ENCODE peak calls at places on chromosomes 7 and 10, in five cellular contexts. T is Karpas-422, L is cardiac muscle cell, Z is hepatocyte, P is ovary. F is an unnamed sample. For H3K4me1, the result is how much of the 10 kb centered on the place peaks cover.

GRCh38 chr10:7659560-7659959 is 7.2 kb downstream of the ITIH5 start:
- DNase-seq in Z (peak), P (no peak), T (no peak), L (no peak), F (no peak)

GRCh38 chr10:14173706-14174594 is 156.8 kb downstream of the FRMD4A start:
- DNase-seq in T (no peak), Z (peak), L (peak), P (peak), F (no peak)

GRCh38 chr10:91652364-91652763 is 19.5 kb upstream of the PPP1R3C start:
- DNase-seq in P (no peak), Z (peak), L (peak), T (no peak), F (no peak)

GRCh38 chr7:55552320-55553086 is 19.8 kb downstream of the VOPP1 start:
- DNase-seq in Z (peak), T (no peak), P (no peak), L (peak), F (peak)

GRCh38 chr7:11758627-11759111 is 73.3 kb downstream of the THSD7A start:
- DNase-seq in T (no peak), L (peak), P (no peak), Z (no peak), F (no peak)

GRCh38 chr7:50296799-50297198 is 7.7 kb upstream of the IKZF1 start:
- DNase-seq in L (no peak), P (no peak), T (no peak), Z (no peak), F (no peak)

GRCh38 chr10:69089638-69090599 is 2.0 kb downstream of the SRGN start:
- DNase-seq in L (peak), P (no peak), T (no peak), Z (no peak), F (peak)

GRCh38 chr10:25682203-25682950 is 251.7 kb upstream of the MYO3A start:
- DNase-seq in T (no peak), Z (peak), L (peak), P (no peak), F (no peak)

GRCh38 chr10:3045471-3046209 is 21.7 kb upstream of the PFKP start:
- DNase-seq in Z (peak), L (peak), P (peak), T (no peak), F (no peak)

GRCh38 chr10:121800831-121801230 is 127.0 kb downstream of the ATE1 start:
- DNase-seq in T (no peak), Z (no peak), L (no peak), P (no peak), F (no peak)

GRCh38 chr7:23211542-23211941 is 29.7 kb downstream of the NUP42 start:
- DNase-seq in T (no peak), P (no peak), Z (peak), L (no peak), F (no peak)

GRCh38 chr10:79938728-79939380 is 10.1 kb downstream of the SFTPD start:
- DNase-seq in Z (no peak), L (no peak), T (peak), P (no peak), F (peak)

GRCh38 chr10:86888585-86889381 is 68.6 kb downstream of the MMRN2 start:
- DNase-seq in T (peak), Z (no peak), P (no peak), L (peak), F (no peak)

GRCh38 chr7:116101709-116102108 is 71.1 kb upstream of the TFEC start:
- DNase-seq in L (peak), P (no peak), Z (no peak), T (no peak), F (no peak)

GRCh38 chr10:102114861-102115618 is 5.1 kb downstream of the LDB1 start:
- DNase-seq in T (peak), P (peak), L (peak), Z (peak), F (peak)
- H3K4me1 ChIP-seq in T (half or more), P (under half), L (half or more), Z (half or more), F (half or more)

GRCh38 chr7:44103566-44103940 is 592 bp upstream of the AEBP1 start:
- DNase-seq in P (no peak), Z (no peak), L (no peak), T (no peak), F (no peak)

GRCh38 chr7:44103941-44104879 is at the start of gene AEBP1:
- DNase-seq in Z (peak), T (no peak), P (peak), L (peak), F (no peak)

GRCh38 chr7:44105832-44106231 is 1.7 kb downstream of the AEBP1 start:
- DNase-seq in L (no peak), P (no peak), Z (no peak), T (no peak), F (no peak)

GRCh38 chr7:44106311-44107065 is 2.3 kb downstream of the AEBP1 start:
- DNase-seq in Z (no peak), T (no peak), P (no peak), L (no peak), F (no peak)

DNA sequence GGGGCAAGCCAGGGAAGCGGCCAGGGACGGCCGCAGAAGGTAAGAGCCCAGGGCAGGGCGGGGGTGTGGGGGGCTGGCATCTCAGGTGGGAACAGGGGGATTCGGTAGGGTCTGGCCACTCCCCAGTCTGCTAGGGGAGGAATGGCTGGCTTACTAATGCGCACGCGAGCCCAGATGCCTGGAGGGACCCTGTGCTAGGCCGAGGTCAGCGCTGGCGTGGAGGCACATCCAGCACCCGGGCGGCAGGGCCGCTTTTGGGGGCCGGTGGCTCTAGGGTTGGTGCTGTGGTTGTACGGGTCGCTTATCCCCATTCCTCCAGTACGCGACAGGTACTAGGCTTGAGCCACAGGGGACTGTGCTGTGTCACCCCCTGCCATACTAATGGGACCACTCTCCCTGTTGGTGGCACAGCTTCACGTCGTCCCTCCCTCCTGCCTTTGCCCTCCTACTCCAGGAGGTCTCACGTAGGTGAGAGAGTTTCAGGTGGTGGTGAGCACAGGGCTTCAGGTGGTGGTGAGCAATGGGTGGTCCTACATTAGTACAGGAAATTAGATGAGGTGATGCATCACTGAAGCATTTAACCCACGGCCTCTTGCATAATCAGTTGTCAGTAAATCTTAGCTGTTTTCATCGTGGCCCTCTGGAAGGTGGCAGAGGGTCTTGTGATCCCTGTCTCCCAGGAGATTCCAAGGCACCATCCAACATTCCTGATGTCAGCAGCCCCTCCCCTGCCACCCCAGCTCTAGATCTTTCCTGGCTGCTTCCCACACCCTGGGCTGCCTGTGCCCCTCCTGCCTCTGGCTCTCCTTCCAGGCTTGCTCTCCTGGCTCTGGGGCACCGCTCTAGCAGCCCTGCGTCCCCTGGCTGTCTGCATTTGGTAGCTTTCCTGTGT is 981 bp downstream of the AEBP1 start:
- DNase-seq in P (peak), T (no peak), L (peak), Z (peak), F (no peak)
- H3K4me3 ChIP-seq in P (peak), T (no peak), L (peak), Z (peak), F (peak)

GRCh38 chr7:130269318-130269694 is 2.6 kb downstream of the CPA2 start:
- DNase-seq in T (peak), Z (no peak), P (no peak), L (no peak), F (no peak)

GRCh38 chr7:130266258-130266960 is at the start of gene CPA2:
- DNase-seq in Z (peak), T (peak), L (no peak), P (no peak), F (no peak)

GRCh38 chr7:130263130-130263529 is 3.5 kb upstream of the CPA2 start:
- DNase-seq in T (peak), P (no peak), Z (no peak), L (no peak), F (no peak)

GRCh38 chr7:130268463-130269317 is 2.0 kb downstream of the CPA2 start:
- DNase-seq in Z (no peak), T (no peak), P (no peak), L (no peak), F (no peak)

GRCh38 chr7:130266961-130267321 is 278 bp downstream of the CPA2 start:
- DNase-seq in L (no peak), Z (no peak), P (no peak), T (peak), F (no peak)
- H3K4me1 ChIP-seq in L (under half), Z (under half), P (under half), T (under half), F (under half)

GRCh38 chr10:6050801-6051445 is 11.2 kb downstream of the IL2RA start:
- DNase-seq in P (peak), L (peak), Z (peak), T (peak), F (peak)
- H3K4me3 ChIP-seq in P (peak), L (no peak), Z (no peak), T (peak), F (peak)

DNA sequence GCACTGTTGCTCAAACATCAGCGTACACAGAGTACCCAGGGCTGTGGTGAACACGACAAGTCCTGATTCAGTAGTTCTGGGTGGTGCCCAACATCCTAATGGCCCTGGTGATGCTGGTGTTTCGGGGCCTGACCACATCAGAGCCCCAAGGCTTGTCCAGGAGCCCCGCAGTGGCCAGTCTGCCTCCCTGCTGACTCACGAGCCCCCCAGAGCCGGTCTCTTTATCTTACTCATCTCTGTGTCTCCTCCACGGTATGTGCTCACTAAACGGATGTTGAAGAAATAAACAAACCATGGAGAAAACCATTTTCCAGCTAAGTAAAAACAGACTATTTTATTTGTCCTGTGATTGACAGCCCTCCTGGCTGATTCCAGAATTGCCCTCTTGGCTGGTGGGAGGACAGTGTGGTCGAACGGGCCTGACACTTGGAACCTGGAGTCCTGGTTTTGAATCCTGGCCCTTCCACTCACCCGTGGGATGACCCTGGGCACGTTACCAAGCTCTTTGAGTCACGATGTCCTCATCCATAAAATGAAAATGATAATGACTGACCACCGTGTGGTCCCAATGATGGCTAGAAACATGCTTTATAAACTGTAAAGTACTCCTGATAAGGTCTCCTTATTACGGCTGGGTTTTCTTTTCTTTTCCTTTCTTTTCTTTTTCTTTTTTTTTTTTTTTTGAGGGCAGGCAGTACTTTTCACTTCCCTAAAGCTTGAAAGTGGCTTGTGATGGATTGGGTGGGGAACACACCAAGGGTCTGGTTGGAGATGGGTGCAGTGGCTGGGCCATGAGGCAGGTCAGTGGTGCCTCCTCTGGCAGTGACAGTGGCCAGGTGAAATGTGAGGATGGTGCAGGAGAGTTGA is 5.7 kb downstream of the HIP1 start:
- DNase-seq in P (no peak), T (no peak), Z (peak), L (peak), F (peak)
- H3K4me1 ChIP-seq in P (under half), T (under half), Z (under half), L (under half), F (under half)

DNA sequence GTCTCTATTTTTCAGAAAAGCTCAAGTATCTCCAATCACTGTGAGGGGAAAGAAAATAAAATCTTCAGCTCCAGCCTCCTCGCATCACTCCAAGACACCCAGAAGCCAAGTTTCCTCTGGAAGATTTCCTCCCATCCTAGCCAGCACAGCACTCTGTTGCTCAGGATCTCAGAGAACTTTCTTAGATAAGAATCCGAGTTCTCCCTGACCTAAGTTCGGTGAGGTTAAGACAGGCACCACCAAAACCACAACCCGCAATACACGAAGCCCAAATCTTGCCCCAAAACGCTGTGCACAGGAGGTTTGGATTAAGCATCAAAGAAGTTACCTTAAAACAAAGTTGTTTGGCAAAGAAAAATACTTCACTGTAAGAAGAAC is 4.2 kb downstream of the FAM53B start:
- DNase-seq in T (no peak), Z (peak), P (peak), L (no peak), F (no peak)
- H3K4me3 ChIP-seq in T (peak), Z (no peak), P (no peak), L (no peak), F (peak)

DNA sequence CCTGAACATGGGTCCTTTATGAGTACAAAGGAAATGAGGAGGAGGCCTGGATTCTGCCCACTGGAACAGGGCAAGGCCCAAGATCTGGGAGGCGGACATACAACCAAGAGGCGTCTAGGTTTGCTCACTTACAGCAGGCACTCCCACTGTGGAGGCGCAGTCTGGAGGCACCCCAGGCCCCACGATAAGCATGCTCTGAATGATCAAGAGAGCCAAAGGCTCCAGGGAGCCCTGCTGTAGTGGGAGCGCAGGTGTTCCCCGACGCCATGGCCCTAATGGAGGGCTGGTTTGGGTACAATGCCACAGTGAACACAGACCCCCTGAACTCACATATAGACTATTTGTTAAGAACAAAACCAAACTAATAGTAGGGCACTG is 88.1 kb downstream of the FAM53B start:
- DNase-seq in L (no peak), Z (no peak), T (no peak), P (no peak), F (no peak)
- H3K4me1 ChIP-seq in L (under half), Z (under half), T (under half), P (under half), F (half or more)

GRCh38 chr7:30916255-30916654 is 4.6 kb downstream of the AQP1 start:
- DNase-seq in P (no peak), T (no peak), L (no peak), Z (no peak), F (no peak)

GRCh38 chr7:30916767-30917166 is 5.1 kb downstream of the AQP1 start:
- DNase-seq in Z (no peak), L (no peak), P (no peak), T (no peak), F (no peak)

GRCh38 chr7:30917216-30917893 is 5.7 kb downstream of the AQP1 start:
- DNase-seq in Z (no peak), T (no peak), P (no peak), L (no peak), F (no peak)

GRCh38 chr7:30914611-30915601 is 3.3 kb downstream of the AQP1 start:
- DNase-seq in L (peak), P (no peak), Z (no peak), T (no peak), F (peak)

GRCh38 chr7:30915751-30916150 is 4.1 kb downstream of the AQP1 start:
- DNase-seq in P (no peak), Z (no peak), L (no peak), T (no peak), F (no peak)
- H3K4me3 ChIP-seq in P (no peak), Z (no peak), L (no peak), T (no peak), F (peak)

F was measured in gastrocnemius medialis.